ENCODE peak calls at places on chromosomes 4 and X, in four cellular contexts. One of them, this sample, is unnamed.

GRCh38 chr4:167274346-167274745 is 40.1 kb upstream of the SPOCK3 start:
- DNase-seq in HuH-7: no peak
- DNase-seq in stromal cell of bone marrow: peak; percentile 6
- DNase-seq in ureter: no peak
- DNase-seq in this sample: no peak

GRCh38 chr4:183493246-183493645 is 11.6 kb upstream of the ING2 start:
- DNase-seq in stromal cell of bone marrow: no peak
- DNase-seq in HuH-7: no peak
- DNase-seq in ureter: no peak
- DNase-seq in this sample: no peak

GRCh38 chr4:74534936-74535335 is 90.0 kb downstream of the AREG start:
- DNase-seq in HuH-7: no peak
- DNase-seq in stromal cell of bone marrow: no peak
- DNase-seq in ureter: no peak
- DNase-seq in this sample: no peak

GRCh38 chr4:48018112-48018511 is 1.5 kb downstream of the NIPAL1 start:
- DNase-seq in HuH-7: no peak
- DNase-seq in stromal cell of bone marrow: no peak
- DNase-seq in ureter: no peak
- DNase-seq in this sample: no peak

GRCh38 chrX:150211988-150212387 is 151.1 kb upstream of the MAMLD1 start:
- DNase-seq in stromal cell of bone marrow: peak; percentile 38
- DNase-seq in ureter: no peak
- DNase-seq in HuH-7: no peak
- DNase-seq in this sample: no peak

GRCh38 chrX:2536974-2537373 is 36.2 kb upstream of the DHRSX start:
- DNase-seq in stromal cell of bone marrow: no peak
- DNase-seq in HuH-7: no peak
- DNase-seq in ureter: no peak
- DNase-seq in this sample: no peak

GRCh38 chr4:147019061-147019460 is 73.4 kb upstream of the TTC29 start:
- DNase-seq in ureter: peak; percentile 58
- DNase-seq in HuH-7: peak; percentile 27
- DNase-seq in stromal cell of bone marrow: peak; percentile 47
- DNase-seq in this sample: peak; percentile 43

GRCh38 chr4:86482851-86483490 is 111.1 kb upstream of the PTPN13 start:
- DNase-seq in stromal cell of bone marrow: no peak
- DNase-seq in ureter: no peak
- DNase-seq in HuH-7: no peak
- DNase-seq in this sample: peak; percentile 20

GRCh38 chrX:10818651-10819050 is 198.3 kb upstream of the MID1 start:
- DNase-seq in ureter: no peak
- DNase-seq in stromal cell of bone marrow: no peak
- DNase-seq in HuH-7: no peak
- DNase-seq in this sample: no peak

GRCh38 chr4:176805155-176805554 is 12.4 kb upstream of the VEGFC start:
- DNase-seq in HuH-7: no peak
- DNase-seq in ureter: no peak
- DNase-seq in stromal cell of bone marrow: no peak
- DNase-seq in this sample: no peak

GRCh38 chrX:147917700-147918694 is 6.3 kb downstream of the FMR1 start:
- DNase-seq in ureter: no peak
- DNase-seq in stromal cell of bone marrow: no peak
- DNase-seq in HuH-7: no peak
- DNase-seq in this sample: no peak

GRCh38 chr4:141077611-141078225 is 55.6 kb downstream of the RNF150 start:
- DNase-seq in HuH-7: no peak
- DNase-seq in stromal cell of bone marrow: no peak
- DNase-seq in ureter: no peak
- DNase-seq in this sample: no peak

GRCh38 chrX:100098660-100099375 is 311.3 kb downstream of the PCDH19 start:
- DNase-seq in HuH-7: no peak
- DNase-seq in stromal cell of bone marrow: no peak
- DNase-seq in ureter: no peak
- DNase-seq in this sample: no peak

GRCh38 chr4:184934961-184935360 is 83.3 kb upstream of the HELT start:
- DNase-seq in stromal cell of bone marrow: no peak
- DNase-seq in ureter: no peak
- DNase-seq in HuH-7: no peak
- DNase-seq in this sample: no peak

GRCh38 chrX:15391850-15392249 is 7.6 kb upstream of the VEGFD start:
- DNase-seq in stromal cell of bone marrow: no peak
- DNase-seq in HuH-7: no peak
- DNase-seq in ureter: no peak
- DNase-seq in this sample: no peak

GRCh38 chr4:153521995-153522799 is 56.0 kb downstream of the TMEM131L start:
- DNase-seq in stromal cell of bone marrow: no peak
- DNase-seq in ureter: no peak
- DNase-seq in HuH-7: no peak
- DNase-seq in this sample: no peak

GRCh38 chr4:165248102-165248501 is 40.7 kb downstream of the KLHL2 start:
- DNase-seq in ureter: no peak
- DNase-seq in stromal cell of bone marrow: no peak
- DNase-seq in HuH-7: no peak
- DNase-seq in this sample: no peak

GRCh38 chr4:37232315-37232714 is 12.2 kb upstream of the NWD2 start:
- DNase-seq in ureter: no peak
- DNase-seq in HuH-7: no peak
- DNase-seq in stromal cell of bone marrow: no peak
- DNase-seq in this sample: no peak

GRCh38 chrX:25012433-25012735 is 3.4 kb downstream of the ARX start:
- DNase-seq in stromal cell of bone marrow: no peak
- DNase-seq in HuH-7: no peak
- DNase-seq in ureter: no peak
- DNase-seq in this sample: no peak

GRCh38 chr4:156939151-156939550 is 32.4 kb downstream of the PDGFC start:
- DNase-seq in stromal cell of bone marrow: no peak
- DNase-seq in HuH-7: no peak
- DNase-seq in ureter: no peak
- DNase-seq in this sample: no peak

GRCh38 chr4:56308384-56308783 is 78.9 kb downstream of the AASDH start:
- DNase-seq in stromal cell of bone marrow: no peak
- DNase-seq in ureter: no peak
- DNase-seq in HuH-7: no peak
- DNase-seq in this sample: no peak